ENCODE peak calls at places on chromosomes 1 and 21, in ten cellular contexts. One of them, this sample, is unnamed.

GRCh38 chr1:184866991-184867788 is 107.1 kb downstream of the NIBAN1 start:
- DNase-seq in uterus: no peak
- DNase-seq in Peyer's patch: no peak
- DNase-seq in K562: no peak
- DNase-seq in ovary: no peak
- DNase-seq in IMR-90: peak; percentile 96
- DNase-seq in tibial nerve: no peak
- DNase-seq in A549: no peak
- DNase-seq in esophagus squamous epithelium: no peak
- DNase-seq in gastrocnemius medialis: no peak
- DNase-seq in this sample: no peak

GRCh38 chr1:50427086-50427817 is 4.0 kb upstream of the DMRTA2 start:
- DNase-seq in uterus: no peak
- DNase-seq in Peyer's patch: no peak
- DNase-seq in K562: no peak
- DNase-seq in ovary: no peak
- DNase-seq in IMR-90: no peak
- DNase-seq in tibial nerve: no peak
- DNase-seq in A549: no peak
- DNase-seq in esophagus squamous epithelium: no peak
- DNase-seq in gastrocnemius medialis: no peak
- DNase-seq in this sample: no peak

GRCh38 chr1:219041141-219041540 is 132.5 kb upstream of the LYPLAL1 start:
- DNase-seq in uterus: no peak
- DNase-seq in Peyer's patch: no peak
- DNase-seq in K562: no peak
- DNase-seq in ovary: no peak
- DNase-seq in IMR-90: peak; percentile 87
- DNase-seq in tibial nerve: no peak
- DNase-seq in A549: no peak
- DNase-seq in esophagus squamous epithelium: no peak
- DNase-seq in gastrocnemius medialis: no peak
- DNase-seq in this sample: no peak

GRCh38 chr1:212166296-212167039 is 118.7 kb upstream of the PPP2R5A start:
- DNase-seq in uterus: no peak
- DNase-seq in Peyer's patch: no peak
- DNase-seq in K562: no peak
- DNase-seq in ovary: no peak
- DNase-seq in IMR-90: no peak
- DNase-seq in tibial nerve: no peak
- DNase-seq in A549: no peak
- DNase-seq in esophagus squamous epithelium: no peak
- DNase-seq in gastrocnemius medialis: no peak
- DNase-seq in this sample: no peak

GRCh38 chr1:89900791-89901708 is 80.2 kb downstream of the LRRC8D start:
- DNase-seq in uterus: no peak
- DNase-seq in Peyer's patch: no peak
- DNase-seq in K562: no peak
- DNase-seq in ovary: no peak
- DNase-seq in IMR-90: no peak
- DNase-seq in tibial nerve: no peak
- DNase-seq in A549: no peak
- DNase-seq in esophagus squamous epithelium: no peak
- DNase-seq in gastrocnemius medialis: no peak
- DNase-seq in this sample: no peak

GRCh38 chr1:211356723-211357418 is 30.2 kb downstream of the TRAF5 start:
- DNase-seq in uterus: no peak
- DNase-seq in Peyer's patch: no peak
- DNase-seq in K562: no peak
- DNase-seq in ovary: no peak
- DNase-seq in IMR-90: peak; percentile 75
- DNase-seq in tibial nerve: no peak
- DNase-seq in A549: no peak
- DNase-seq in esophagus squamous epithelium: no peak
- DNase-seq in gastrocnemius medialis: no peak
- DNase-seq in this sample: no peak

GRCh38 chr1:200992382-200993101 is 31.0 kb downstream of the KIF21B start:
- DNase-seq in uterus: no peak
- DNase-seq in Peyer's patch: no peak
- DNase-seq in K562: no peak
- DNase-seq in ovary: no peak
- DNase-seq in IMR-90: no peak
- DNase-seq in tibial nerve: no peak
- DNase-seq in A549: no peak
- DNase-seq in esophagus squamous epithelium: no peak
- DNase-seq in gastrocnemius medialis: no peak
- DNase-seq in this sample: no peak

GRCh38 chr21:42336065-42336464 is 14.7 kb downstream of the TFF2 start:
- DNase-seq in uterus: no peak
- DNase-seq in Peyer's patch: no peak
- DNase-seq in K562: no peak
- DNase-seq in ovary: no peak
- DNase-seq in IMR-90: peak; percentile 19
- DNase-seq in tibial nerve: no peak
- DNase-seq in A549: no peak
- DNase-seq in esophagus squamous epithelium: no peak
- DNase-seq in gastrocnemius medialis: no peak
- DNase-seq in this sample: no peak

GRCh38 chr1:160083968-160084770 is 2.8 kb downstream of the KCNJ9 start:
- DNase-seq in uterus: peak; percentile 55
- DNase-seq in Peyer's patch: peak; percentile 91
- DNase-seq in K562: peak; percentile 43
- DNase-seq in ovary: peak; percentile 59
- DNase-seq in IMR-90: no peak
- DNase-seq in tibial nerve: peak; percentile 62
- DNase-seq in A549: peak; percentile 77
- DNase-seq in esophagus squamous epithelium: no peak
- DNase-seq in gastrocnemius medialis: no peak
- DNase-seq in this sample: peak; percentile 44

GRCh38 chr1:66494488-66494887 is 39.5 kb upstream of the SGIP1 start:
- DNase-seq in uterus: no peak
- DNase-seq in Peyer's patch: no peak
- DNase-seq in K562: no peak
- DNase-seq in ovary: no peak
- DNase-seq in IMR-90: no peak
- DNase-seq in tibial nerve: no peak
- DNase-seq in A549: no peak
- DNase-seq in esophagus squamous epithelium: no peak
- DNase-seq in gastrocnemius medialis: no peak
- DNase-seq in this sample: no peak

GRCh38 chr1:93617670-93618488 is 63.8 kb downstream of the BCAR3 start:
- DNase-seq in uterus: no peak
- DNase-seq in Peyer's patch: peak; percentile 89
- DNase-seq in K562: no peak
- DNase-seq in ovary: no peak
- DNase-seq in IMR-90: no peak
- DNase-seq in tibial nerve: no peak
- DNase-seq in A549: peak; percentile 67
- DNase-seq in esophagus squamous epithelium: no peak
- DNase-seq in gastrocnemius medialis: no peak
- DNase-seq in this sample: no peak

GRCh38 chr1:54028306-54029251 is 10.6 kb upstream of the LDLRAD1 start:
- DNase-seq in uterus: no peak
- DNase-seq in Peyer's patch: no peak
- DNase-seq in K562: no peak
- DNase-seq in ovary: no peak
- DNase-seq in IMR-90: peak; percentile 28
- DNase-seq in tibial nerve: no peak
- DNase-seq in A549: no peak
- DNase-seq in esophagus squamous epithelium: no peak
- DNase-seq in gastrocnemius medialis: no peak
- DNase-seq in this sample: no peak

GRCh38 chr21:45612096-45613019 is 31.2 kb upstream of the PCBP3 start:
- DNase-seq in uterus: peak; percentile 19
- DNase-seq in Peyer's patch: peak; percentile 50
- DNase-seq in K562: no peak
- DNase-seq in ovary: no peak
- DNase-seq in IMR-90: peak; percentile 90
- DNase-seq in tibial nerve: no peak
- DNase-seq in A549: peak; percentile 18
- DNase-seq in esophagus squamous epithelium: no peak
- DNase-seq in gastrocnemius medialis: no peak
- DNase-seq in this sample: no peak

DNA sequence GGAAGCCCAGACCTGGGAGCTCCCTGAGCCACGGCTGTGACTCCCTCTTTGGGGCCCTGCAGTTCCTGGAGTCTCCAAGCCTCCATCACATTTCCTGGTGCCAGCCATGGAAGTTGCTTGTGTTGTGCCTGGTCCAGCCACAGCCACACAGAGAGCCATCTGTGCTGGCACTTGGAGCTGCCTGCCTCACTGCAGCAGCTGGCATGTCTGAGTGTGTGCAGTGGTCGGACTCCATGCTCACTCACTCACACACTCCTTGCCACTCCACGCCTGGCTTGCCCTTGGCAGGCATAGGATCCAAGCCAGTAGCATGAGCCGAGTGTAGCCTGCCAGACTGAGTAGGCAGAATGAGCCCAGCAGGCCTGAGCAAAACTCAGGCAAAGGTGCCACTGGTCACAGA is 516.3 kb upstream of the BEND5 start:
- DNase-seq in uterus: no peak
- DNase-seq in Peyer's patch: no peak
- DNase-seq in K562: no peak
- DNase-seq in ovary: no peak
- DNase-seq in IMR-90: no peak
- DNase-seq in tibial nerve: no peak
- DNase-seq in A549: no peak
- DNase-seq in esophagus squamous epithelium: no peak
- DNase-seq in gastrocnemius medialis: no peak
- DNase-seq in this sample: no peak
- H3K9me3 ChIP-seq in uterus: no peaks in the 10 kb centered on the region
- H3K9me3 ChIP-seq in Peyer's patch: no peaks in the 10 kb centered on the region
- H3K9me3 ChIP-seq in K562: peaks cover 5% of the 10 kb centered on the region
- H3K9me3 ChIP-seq in ovary: no peaks in the 10 kb centered on the region
- H3K9me3 ChIP-seq in IMR-90: peaks cover 24% of the 10 kb centered on the region
- H3K9me3 ChIP-seq in tibial nerve: no peaks in the 10 kb centered on the region
- H3K9me3 ChIP-seq in A549: no peaks in the 10 kb centered on the region
- H3K9me3 ChIP-seq in esophagus squamous epithelium: no peaks in the 10 kb centered on the region
- H3K9me3 ChIP-seq in gastrocnemius medialis: no peaks in the 10 kb centered on the region
- H3K9me3 ChIP-seq in this sample: peaks cover 3% of the 10 kb centered on the region

GRCh38 chr1:17759114-17759513 is 4.0 kb downstream of the ACTL8 start:
- DNase-seq in uterus: no peak
- DNase-seq in Peyer's patch: no peak
- DNase-seq in K562: peak; percentile 71
- DNase-seq in ovary: no peak
- DNase-seq in IMR-90: no peak
- DNase-seq in tibial nerve: no peak
- DNase-seq in A549: no peak
- DNase-seq in esophagus squamous epithelium: no peak
- DNase-seq in gastrocnemius medialis: no peak
- DNase-seq in this sample: no peak
- TF ChIP-seq POLR2A in uterus: no peak
- TF ChIP-seq POLR2A in Peyer's patch: no peak
- TF ChIP-seq POLR2A in K562: no peak
- TF ChIP-seq POLR2A in ovary: no peak
- TF ChIP-seq POLR2A in IMR-90: no peak
- TF ChIP-seq POLR2A in tibial nerve: no peak
- TF ChIP-seq POLR2A in A549: no peak
- TF ChIP-seq POLR2A in esophagus squamous epithelium: no peak
- TF ChIP-seq POLR2A in gastrocnemius medialis: no peak
- TF ChIP-seq POLR2A in this sample: no peak

DNA sequence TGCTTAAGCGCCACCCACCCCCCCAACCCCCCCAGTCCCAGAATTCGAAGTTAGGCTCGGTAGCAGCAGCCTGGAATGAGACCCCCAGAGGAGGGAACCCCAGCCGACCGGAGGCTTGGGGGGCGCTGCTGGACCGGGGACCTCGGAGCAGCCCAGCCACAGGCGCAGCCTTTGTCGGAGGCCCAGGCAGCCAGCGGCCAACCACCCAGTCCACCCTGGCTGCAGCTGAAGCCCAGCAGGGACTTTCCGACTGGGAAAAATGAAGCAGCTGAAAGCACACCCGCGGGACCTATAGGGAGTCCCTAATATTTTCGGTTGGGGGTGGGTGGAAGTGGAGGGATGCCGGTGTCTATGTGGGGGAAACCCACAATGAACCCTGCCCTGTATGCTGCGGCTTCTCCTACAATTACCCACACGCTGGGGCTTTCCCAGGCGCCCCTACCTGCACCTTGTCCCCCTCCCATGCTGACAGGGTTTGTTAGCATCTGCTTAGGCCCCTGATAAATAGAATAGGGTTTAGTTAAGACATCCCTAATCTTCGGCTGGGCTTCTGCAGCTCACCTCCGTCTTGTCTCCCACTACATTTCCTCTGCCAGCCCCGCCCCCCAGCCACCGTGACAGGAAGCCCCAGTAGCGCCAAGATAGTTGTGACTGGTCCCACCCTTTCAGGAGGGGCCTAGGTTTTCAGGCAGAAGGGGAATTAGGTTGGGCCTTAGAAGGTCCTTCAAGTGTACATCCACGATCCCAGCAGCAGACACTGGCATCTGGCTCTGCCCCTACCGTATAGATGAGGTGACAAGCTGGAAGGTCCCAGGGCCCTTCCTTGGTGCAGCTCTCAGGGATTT is 838 bp downstream of the CCDC28B start:
- DNase-seq in uterus: peak; percentile 68
- DNase-seq in Peyer's patch: peak; percentile 67
- DNase-seq in K562: peak; percentile 79
- DNase-seq in ovary: peak; percentile 67
- DNase-seq in IMR-90: peak; percentile 67
- DNase-seq in tibial nerve: peak; percentile 64
- DNase-seq in A549: no peak
- DNase-seq in esophagus squamous epithelium: peak; percentile 23
- DNase-seq in gastrocnemius medialis: no peak
- DNase-seq in this sample: peak; percentile 85
- TF ChIP-seq CTCF in uterus: no peak
- TF ChIP-seq CTCF in Peyer's patch: no peak
- TF ChIP-seq CTCF in K562: no peak
- TF ChIP-seq CTCF in ovary: no peak
- TF ChIP-seq CTCF in IMR-90: peak; percentile 18
- TF ChIP-seq CTCF in tibial nerve: no peak
- TF ChIP-seq CTCF in A549: no peak
- TF ChIP-seq CTCF in esophagus squamous epithelium: no peak
- TF ChIP-seq CTCF in gastrocnemius medialis: no peak
- TF ChIP-seq CTCF in this sample: peak; percentile 29

DNA sequence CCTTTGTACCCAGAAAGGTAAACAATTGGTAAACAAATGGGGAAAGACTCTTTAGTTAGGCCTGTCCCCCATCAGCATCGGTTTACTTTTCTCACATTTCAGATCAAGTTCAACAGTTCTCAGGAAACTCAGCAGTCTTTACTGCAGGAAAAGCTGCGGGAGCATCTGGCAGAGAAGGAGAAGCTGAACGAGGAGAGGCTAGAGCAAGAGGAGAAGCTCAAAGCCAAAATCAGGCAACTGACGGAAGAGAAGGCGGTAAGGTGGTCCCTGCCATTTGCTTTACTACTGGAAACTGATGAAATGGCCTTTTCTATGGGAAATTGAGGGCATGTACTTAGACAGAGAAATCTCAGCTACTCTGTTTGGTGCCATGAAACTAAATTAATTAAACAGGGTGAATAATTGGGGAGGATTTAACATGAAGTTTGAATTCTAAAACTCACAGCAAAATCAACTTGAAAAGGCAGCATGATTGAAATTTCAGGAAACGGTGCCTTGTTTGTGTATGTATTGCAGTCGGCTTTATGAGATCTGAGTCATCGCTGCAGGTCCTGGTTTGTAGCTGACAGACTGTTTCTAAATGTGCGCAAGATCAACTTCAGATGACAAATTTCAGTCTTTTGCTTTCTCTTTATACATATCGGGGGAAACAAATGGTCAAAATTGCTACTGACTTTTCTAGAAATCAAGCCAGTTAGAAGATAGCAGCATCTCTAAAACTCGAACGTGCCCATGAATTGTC is 67.9 kb upstream of the EFHD2 start:
- DNase-seq in uterus: no peak
- DNase-seq in Peyer's patch: no peak
- DNase-seq in K562: no peak
- DNase-seq in ovary: no peak
- DNase-seq in IMR-90: peak; percentile 85
- DNase-seq in tibial nerve: no peak
- DNase-seq in A549: no peak
- DNase-seq in esophagus squamous epithelium: no peak
- DNase-seq in gastrocnemius medialis: no peak
- DNase-seq in this sample: no peak
- H3K9me3 ChIP-seq in uterus: no peaks in the 10 kb centered on the region
- H3K9me3 ChIP-seq in Peyer's patch: no peaks in the 10 kb centered on the region
- H3K9me3 ChIP-seq in K562: peaks cover 3% of the 10 kb centered on the region
- H3K9me3 ChIP-seq in ovary: no peaks in the 10 kb centered on the region
- H3K9me3 ChIP-seq in IMR-90: peaks cover 2% of the 10 kb centered on the region
- H3K9me3 ChIP-seq in tibial nerve: no peaks in the 10 kb centered on the region
- H3K9me3 ChIP-seq in A549: peaks cover 3% of the 10 kb centered on the region
- H3K9me3 ChIP-seq in esophagus squamous epithelium: no peaks in the 10 kb centered on the region
- H3K9me3 ChIP-seq in gastrocnemius medialis: no peaks in the 10 kb centered on the region
- H3K9me3 ChIP-seq in this sample: no peaks in the 10 kb centered on the region